ENCODE peak calls at places on chromosomes 5 and 9, in five cellular contexts. One of them, this sample, is unnamed. For H3K9me3, the result is how much of the 10 kb centered on the place peaks cover.

GRCh38 chr9:126261584-126262356 is 64.9 kb upstream of the MVB12B start:
- DNase-seq in thyroid gland: no peak
- DNase-seq in AG04450: no peak
- DNase-seq in SK-N-SH: no peak
- DNase-seq in sigmoid colon: no peak
- DNase-seq in this sample: no peak

GRCh38 chr5:130845049-130845765 is 319.8 kb downstream of the HINT1 start:
- DNase-seq in SK-N-SH: no peak
- DNase-seq in AG04450: no peak
- DNase-seq in thyroid gland: no peak
- DNase-seq in sigmoid colon: no peak
- DNase-seq in this sample: no peak

GRCh38 chr5:71658916-71659661 is 60.0 kb upstream of the CARTPT start:
- DNase-seq in sigmoid colon: no peak
- DNase-seq in AG04450: no peak
- DNase-seq in SK-N-SH: no peak
- DNase-seq in thyroid gland: no peak
- DNase-seq in this sample: no peak

GRCh38 chr9:25003686-25004085 is 458.0 kb upstream of the IZUMO3 start:
- DNase-seq in sigmoid colon: no peak
- DNase-seq in thyroid gland: no peak
- DNase-seq in AG04450: no peak
- DNase-seq in SK-N-SH: no peak
- DNase-seq in this sample: no peak

GRCh38 chr5:129245489-129245888 is 150.9 kb downstream of the ISOC1 start:
- DNase-seq in SK-N-SH: no peak
- DNase-seq in AG04450: no peak
- DNase-seq in sigmoid colon: no peak
- DNase-seq in thyroid gland: no peak
- DNase-seq in this sample: no peak

GRCh38 chr9:78393340-78393739 is 96.4 kb downstream of the PSAT1 start:
- DNase-seq in AG04450: no peak
- DNase-seq in sigmoid colon: no peak
- DNase-seq in SK-N-SH: no peak
- DNase-seq in thyroid gland: no peak
- DNase-seq in this sample: no peak

GRCh38 chr9:22452415-22453010 is 5.9 kb downstream of the DMRTA1 start:
- DNase-seq in thyroid gland: peak
- DNase-seq in SK-N-SH: no peak
- DNase-seq in sigmoid colon: no peak
- DNase-seq in AG04450: no peak
- DNase-seq in this sample: no peak

GRCh38 chr5:145104106-145104505 is 731.0 kb downstream of the PRELID2 start:
- DNase-seq in SK-N-SH: no peak
- DNase-seq in thyroid gland: no peak
- DNase-seq in AG04450: no peak
- DNase-seq in sigmoid colon: no peak
- DNase-seq in this sample: no peak

GRCh38 chr9:36164989-36165388 is 4.2 kb upstream of the CCIN start:
- DNase-seq in sigmoid colon: no peak
- DNase-seq in AG04450: no peak
- DNase-seq in SK-N-SH: no peak
- DNase-seq in thyroid gland: no peak
- DNase-seq in this sample: peak

GRCh38 chr9:70303268-70303667 is 44.5 kb downstream of the SMC5 start:
- DNase-seq in thyroid gland: no peak
- DNase-seq in AG04450: no peak
- DNase-seq in sigmoid colon: no peak
- DNase-seq in SK-N-SH: no peak
- DNase-seq in this sample: no peak

GRCh38 chr9:113376634-113377531 is at the start of gene HDHD3:
- DNase-seq in AG04450: no peak
- DNase-seq in thyroid gland: peak
- DNase-seq in sigmoid colon: peak
- DNase-seq in SK-N-SH: peak
- DNase-seq in this sample: peak

GRCh38 chr5:67133217-67133616 is 63.4 kb downstream of the CD180 start:
- DNase-seq in thyroid gland: no peak
- DNase-seq in AG04450: no peak
- DNase-seq in sigmoid colon: no peak
- DNase-seq in SK-N-SH: no peak
- DNase-seq in this sample: no peak

GRCh38 chr9:120336021-120336752 is 243.8 kb downstream of the CDK5RAP2 start:
- DNase-seq in thyroid gland: peak
- DNase-seq in AG04450: no peak
- DNase-seq in SK-N-SH: no peak
- DNase-seq in sigmoid colon: no peak
- DNase-seq in this sample: no peak

GRCh38 chr5:154459015-154459414 is 13.2 kb downstream of the SAP30L start:
- DNase-seq in SK-N-SH: no peak
- DNase-seq in sigmoid colon: no peak
- DNase-seq in thyroid gland: no peak
- DNase-seq in AG04450: no peak
- DNase-seq in this sample: no peak

GRCh38 chr9:13387668-13388124 is 108.2 kb upstream of the MPDZ start:
- DNase-seq in sigmoid colon: no peak
- DNase-seq in SK-N-SH: no peak
- DNase-seq in AG04450: no peak
- DNase-seq in thyroid gland: no peak
- DNase-seq in this sample: no peak

GRCh38 chr5:151696470-151697061 is 9.9 kb upstream of the SPARC start:
- DNase-seq in SK-N-SH: no peak
- DNase-seq in AG04450: peak
- DNase-seq in sigmoid colon: peak
- DNase-seq in thyroid gland: peak
- DNase-seq in this sample: peak

GRCh38 chr5:34682926-34683623 is 26.9 kb downstream of the RAI14 start:
- DNase-seq in SK-N-SH: no peak
- DNase-seq in thyroid gland: no peak
- DNase-seq in AG04450: no peak
- DNase-seq in sigmoid colon: no peak
- DNase-seq in this sample: peak

GRCh38 chr5:155008669-155009068 is 4.9 kb upstream of the KIF4B start:
- DNase-seq in thyroid gland: no peak
- DNase-seq in AG04450: no peak
- DNase-seq in SK-N-SH: no peak
- DNase-seq in sigmoid colon: no peak
- DNase-seq in this sample: no peak

GRCh38 chr5:38290028-38290653 is 31.8 kb downstream of the EGFLAM start:
- DNase-seq in SK-N-SH: no peak
- DNase-seq in AG04450: no peak
- DNase-seq in thyroid gland: no peak
- DNase-seq in sigmoid colon: no peak
- DNase-seq in this sample: no peak

GRCh38 chr5:132013006-132013689 is 1.7 kb upstream of the ACSL6 start:
- DNase-seq in thyroid gland: no peak
- DNase-seq in sigmoid colon: peak
- DNase-seq in AG04450: no peak
- DNase-seq in SK-N-SH: no peak
- DNase-seq in this sample: peak

GRCh38 chr9:95189230-95190098 is 128.0 kb downstream of the FANCC start:
- DNase-seq in SK-N-SH: peak
- DNase-seq in AG04450: peak
- DNase-seq in thyroid gland: peak
- DNase-seq in sigmoid colon: peak
- DNase-seq in this sample: no peak

GRCh38 chr5:148858106-148858505 is 31.7 kb downstream of the ADRB2 start:
- DNase-seq in thyroid gland: no peak
- DNase-seq in sigmoid colon: no peak
- DNase-seq in SK-N-SH: no peak
- DNase-seq in AG04450: no peak
- DNase-seq in this sample: no peak

GRCh38 chr5:173321886-173322285 is 6.3 kb downstream of the STC2 start:
- DNase-seq in AG04450: no peak
- DNase-seq in sigmoid colon: no peak
- DNase-seq in SK-N-SH: no peak
- DNase-seq in thyroid gland: no peak
- DNase-seq in this sample: no peak

GRCh38 chr5:96017951-96018350 is 56.3 kb upstream of the ELL2 start:
- DNase-seq in sigmoid colon: no peak
- DNase-seq in AG04450: peak
- DNase-seq in SK-N-SH: no peak
- DNase-seq in thyroid gland: no peak
- DNase-seq in this sample: no peak

GRCh38 chr9:127360205-127360604 is 36.8 kb upstream of the SLC2A8 start:
- DNase-seq in thyroid gland: no peak
- DNase-seq in SK-N-SH: no peak
- DNase-seq in AG04450: no peak
- DNase-seq in sigmoid colon: no peak
- DNase-seq in this sample: no peak

GRCh38 chr5:108748010-108748353 is 285 bp downstream of the FER start:
- DNase-seq in sigmoid colon: no peak
- DNase-seq in AG04450: no peak
- DNase-seq in SK-N-SH: no peak
- DNase-seq in thyroid gland: no peak
- DNase-seq in this sample: no peak

GRCh38 chr9:38432922-38433510 is 8.8 kb upstream of the IGFBPL1 start:
- DNase-seq in AG04450: peak
- DNase-seq in sigmoid colon: no peak
- DNase-seq in thyroid gland: peak
- DNase-seq in SK-N-SH: peak
- DNase-seq in this sample: no peak

GRCh38 chr9:107336718-107337360 is 53.8 kb downstream of the RAD23B start:
- DNase-seq in AG04450: no peak
- DNase-seq in sigmoid colon: no peak
- DNase-seq in thyroid gland: peak
- DNase-seq in SK-N-SH: no peak
- DNase-seq in this sample: no peak

GRCh38 chr5:80796861-80797260 is 142.1 kb upstream of the DHFR start:
- DNase-seq in sigmoid colon: no peak
- DNase-seq in thyroid gland: no peak
- DNase-seq in AG04450: no peak
- DNase-seq in SK-N-SH: no peak
- DNase-seq in this sample: no peak

GRCh38 chr5:25544652-25545249 is 900.0 kb upstream of the CDH10 start:
- DNase-seq in sigmoid colon: no peak
- DNase-seq in AG04450: no peak
- DNase-seq in SK-N-SH: peak
- DNase-seq in thyroid gland: no peak
- DNase-seq in this sample: no peak

GRCh38 chr5:141431286-141431685 is 979 bp downstream of the PCDHGA12 start:
- DNase-seq in sigmoid colon: no peak
- DNase-seq in thyroid gland: no peak
- DNase-seq in AG04450: no peak
- DNase-seq in SK-N-SH: no peak
- DNase-seq in this sample: no peak

GRCh38 chr5:141434006-141434405 is 3.7 kb downstream of the PCDHGA12 start:
- DNase-seq in thyroid gland: no peak
- DNase-seq in sigmoid colon: no peak
- DNase-seq in AG04450: no peak
- DNase-seq in SK-N-SH: no peak
- DNase-seq in this sample: no peak

GRCh38 chr5:141427783-141428426 is 2.4 kb upstream of the PCDHGA12 start:
- DNase-seq in sigmoid colon: no peak
- DNase-seq in AG04450: no peak
- DNase-seq in SK-N-SH: no peak
- DNase-seq in thyroid gland: no peak
- DNase-seq in this sample: no peak

GRCh38 chr5:141430332-141431113 is at the start of gene PCDHGA12:
- DNase-seq in SK-N-SH: no peak
- DNase-seq in sigmoid colon: no peak
- DNase-seq in thyroid gland: peak
- DNase-seq in AG04450: no peak
- DNase-seq in this sample: no peak
- H3K9me3 ChIP-seq in SK-N-SH: under half
- H3K9me3 ChIP-seq in sigmoid colon: half or more
- H3K9me3 ChIP-seq in thyroid gland: under half
- H3K9me3 ChIP-seq in AG04450: half or more
- H3K9me3 ChIP-seq in this sample: under half

DNA sequence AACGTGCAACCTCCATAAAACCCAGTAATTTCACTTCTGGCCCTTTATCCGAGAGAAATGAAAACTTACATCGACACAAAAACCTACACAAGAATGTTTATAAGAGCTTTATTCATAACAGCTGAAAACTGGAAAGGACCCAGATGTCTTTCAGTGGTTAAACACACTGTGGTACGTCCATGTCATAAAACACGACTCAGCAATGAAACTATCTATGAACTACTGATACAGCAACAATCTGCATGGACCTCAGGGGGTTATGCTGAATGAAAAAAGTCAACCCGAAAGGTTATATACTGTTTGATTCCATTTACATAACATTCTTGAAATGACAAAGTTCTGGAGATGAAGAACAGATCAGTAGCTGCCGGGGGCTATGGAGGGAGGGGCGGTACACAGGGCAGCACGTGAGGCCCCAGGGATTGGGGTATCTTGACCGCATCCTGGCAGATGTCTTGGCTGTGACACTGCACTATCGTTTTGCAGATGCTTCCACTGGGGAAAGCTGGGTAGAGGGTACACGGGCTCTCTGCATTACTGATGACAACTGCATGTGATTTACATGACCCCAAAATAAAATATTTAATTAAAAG is 4.1 kb downstream of the CCDC127 start:
- DNase-seq in thyroid gland: no peak
- DNase-seq in sigmoid colon: no peak
- DNase-seq in AG04450: no peak
- DNase-seq in SK-N-SH: no peak
- DNase-seq in this sample: no peak
- H3K9me3 ChIP-seq in thyroid gland: under half
- H3K9me3 ChIP-seq in sigmoid colon: under half
- H3K9me3 ChIP-seq in AG04450: under half
- H3K9me3 ChIP-seq in SK-N-SH: under half
- H3K9me3 ChIP-seq in this sample: under half

DNA sequence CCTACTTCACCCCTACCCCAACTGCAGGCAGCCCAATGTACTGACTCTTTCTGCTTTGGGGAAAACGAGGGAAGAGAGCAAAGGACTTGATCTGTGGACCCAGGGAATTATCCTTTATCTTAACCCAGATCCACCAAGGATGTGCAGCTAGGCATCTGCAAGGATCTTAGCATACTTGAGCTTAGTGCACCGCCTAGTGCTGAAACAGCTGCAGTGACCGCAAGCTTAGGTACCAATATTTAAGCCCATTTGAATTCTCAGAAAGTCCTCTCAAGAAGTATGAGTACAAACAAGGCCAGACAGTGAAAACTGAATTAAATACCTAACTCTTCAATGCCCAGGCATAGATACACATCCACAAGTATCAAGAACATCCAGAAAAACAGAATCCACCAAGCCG is 576.7 kb upstream of the ADAMTS16 start:
- DNase-seq in AG04450: no peak
- DNase-seq in sigmoid colon: no peak
- DNase-seq in SK-N-SH: no peak
- DNase-seq in thyroid gland: no peak
- DNase-seq in this sample: no peak
- H3K9me3 ChIP-seq in AG04450: under half
- H3K9me3 ChIP-seq in sigmoid colon: under half
- H3K9me3 ChIP-seq in SK-N-SH: under half
- H3K9me3 ChIP-seq in thyroid gland: under half
- H3K9me3 ChIP-seq in this sample: under half

DNA sequence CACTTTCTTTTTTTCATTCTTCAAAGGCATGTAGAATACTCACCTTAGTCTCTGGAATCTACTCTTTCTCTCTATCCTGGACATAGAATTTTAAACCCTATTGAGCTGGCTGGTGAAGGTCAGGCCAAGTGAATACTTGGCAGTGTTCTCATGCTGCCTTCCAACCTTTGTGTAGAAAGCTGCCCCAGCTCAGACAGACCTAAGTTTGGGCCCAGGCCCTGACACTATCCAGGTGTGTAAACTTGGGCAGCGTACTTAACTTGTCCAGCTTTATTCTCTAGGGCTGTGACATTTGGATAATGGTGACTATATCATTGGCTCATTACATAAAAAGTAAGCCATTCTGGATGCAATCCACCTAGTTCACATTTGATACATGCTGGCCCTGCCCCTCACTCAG is 298.3 kb downstream of the IRX1 start:
- DNase-seq in SK-N-SH: no peak
- DNase-seq in sigmoid colon: no peak
- DNase-seq in AG04450: no peak
- DNase-seq in thyroid gland: no peak
- DNase-seq in this sample: no peak
- H3K9me3 ChIP-seq in SK-N-SH: under half
- H3K9me3 ChIP-seq in sigmoid colon: under half
- H3K9me3 ChIP-seq in AG04450: under half
- H3K9me3 ChIP-seq in thyroid gland: under half
- H3K9me3 ChIP-seq in this sample: under half